ENCODE peak calls at places on chromosomes 2 and 18, in four cellular contexts. Y is H1, R is pancreas, B is HepG2. C is an unnamed sample.

GRCh38 chr18:12906119-12906518 is 22.1 kb upstream of the PTPN2 start:
- DNase-seq in Y (no peak), R (no peak), B (no peak), C (no peak)

GRCh38 chr18:53380063-53380639 is 844.3 kb downstream of the MBD2 start:
- DNase-seq in R (no peak), Y (no peak), B (peak; percentile 7), C (peak; percentile 46)

GRCh38 chr2:44267269-44268258 is 7.7 kb upstream of the SLC3A1 start:
- DNase-seq in R (no peak), Y (no peak), B (no peak), C (peak; percentile 51)

GRCh38 chr2:134736167-134736885 is 17.5 kb upstream of the TMEM163 start:
- DNase-seq in Y (no peak), B (no peak), R (no peak), C (no peak)

GRCh38 chr2:100813527-100813926 is 6.4 kb upstream of the NPAS2 start:
- DNase-seq in R (no peak), Y (no peak), B (no peak), C (peak; percentile 13)

GRCh38 chr2:144376926-144377325 is 143.0 kb downstream of the ZEB2 start:
- DNase-seq in R (no peak), Y (no peak), B (no peak), C (peak; percentile 42)

GRCh38 chr18:11880586-11881304 is 27.4 kb downstream of the MPPE1 start:
- DNase-seq in R (no peak), Y (no peak), B (no peak), C (peak; percentile 49)

GRCh38 chr18:27057459-27058302 is 127.4 kb downstream of the CHST9 start:
- DNase-seq in B (peak; percentile 65), R (no peak), Y (no peak), C (no peak)

GRCh38 chr2:54899576-54900200 is 150.6 kb downstream of the RTN4 start:
- DNase-seq in B (peak; percentile 55), R (no peak), Y (no peak), C (peak; percentile 59)

GRCh38 chr2:45494275-45494977 is 116.6 kb downstream of the SRBD1 start:
- DNase-seq in R (no peak), B (peak; percentile 64), Y (no peak), C (peak; percentile 88)

GRCh38 chr2:70922591-70923234 is 13.0 kb upstream of the ATP6V1B1 start:
- DNase-seq in Y (no peak), B (no peak), R (no peak), C (no peak)

GRCh38 chr18:42310956-42311355 is 355.9 kb downstream of the PIK3C3 start:
- DNase-seq in Y (no peak), R (no peak), B (no peak), C (peak; percentile 36)

GRCh38 chr2:12493031-12493513 is 223.7 kb upstream of the TRIB2 start:
- DNase-seq in Y (no peak), R (no peak), B (no peak), C (peak; percentile 96)

GRCh38 chr18:30886998-30887397 is 155.5 kb downstream of the DSC3 start:
- DNase-seq in B (no peak), R (no peak), Y (no peak), C (no peak)

GRCh38 chr2:210663574-210663973 is 107.2 kb downstream of the CPS1 start:
- DNase-seq in Y (no peak), R (no peak), B (peak; percentile 18), C (peak; percentile 34)

GRCh38 chr18:31497711-31498449 is at the start of gene DSG2:
- DNase-seq in B (peak; percentile 43), R (peak; percentile 92), Y (peak; percentile 91), C (peak; percentile 78)

GRCh38 chr2:80050246-80050645 is 254.3 kb downstream of the LRRTM1 start:
- DNase-seq in B (no peak), R (no peak), Y (no peak), C (no peak)

GRCh38 chr2:85019121-85019520 is 48.2 kb downstream of the KCMF1 start:
- DNase-seq in B (peak; percentile 88), R (no peak), Y (no peak), C (no peak)

GRCh38 chr2:85012855-85013254 is 41.9 kb downstream of the KCMF1 start:
- DNase-seq in B (no peak), Y (no peak), R (no peak), C (no peak)

GRCh38 chr2:85018049-85018447 is 47.1 kb downstream of the KCMF1 start:
- DNase-seq in Y (no peak), R (no peak), B (no peak), C (no peak)

GRCh38 chr2:85015653-85016360 is 44.8 kb downstream of the KCMF1 start:
- DNase-seq in R (no peak), Y (no peak), B (no peak), C (no peak)

DNA sequence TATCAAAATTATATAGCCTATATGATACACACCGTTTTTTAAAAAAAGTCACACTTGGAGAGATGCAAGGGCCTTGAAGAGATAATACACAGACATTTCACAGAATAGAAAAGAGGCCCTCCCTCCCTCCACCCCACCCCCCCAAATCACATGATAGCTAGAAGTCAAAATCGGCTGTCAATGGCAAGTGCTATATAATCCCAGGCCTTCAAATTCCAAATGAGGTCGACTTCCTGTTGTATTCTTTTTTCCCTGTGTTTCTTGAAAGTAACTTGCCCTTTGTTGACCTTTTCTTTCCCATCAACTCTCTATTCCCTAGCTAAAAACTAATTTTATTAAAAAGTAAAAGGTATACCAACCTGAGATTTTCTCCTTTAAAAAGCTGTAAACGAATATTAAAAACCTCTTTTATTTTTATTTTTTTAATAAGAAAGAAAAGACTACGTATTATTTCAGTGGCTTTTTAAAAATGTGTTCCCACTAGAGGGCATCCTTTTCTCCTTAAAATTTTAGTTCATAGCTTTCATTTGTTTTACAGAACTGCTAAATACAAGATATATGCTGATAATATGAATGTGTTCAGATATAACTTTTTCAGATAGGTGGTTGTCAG is 46.6 kb downstream of the KCMF1 start:
- DNase-seq in R (no peak), B (no peak), Y (no peak), C (no peak)
- TF ChIP-seq CTCF in R (peak; percentile 8), B (peak; percentile 17), Y (peak; percentile 15), C (peak; percentile 48)

DNA sequence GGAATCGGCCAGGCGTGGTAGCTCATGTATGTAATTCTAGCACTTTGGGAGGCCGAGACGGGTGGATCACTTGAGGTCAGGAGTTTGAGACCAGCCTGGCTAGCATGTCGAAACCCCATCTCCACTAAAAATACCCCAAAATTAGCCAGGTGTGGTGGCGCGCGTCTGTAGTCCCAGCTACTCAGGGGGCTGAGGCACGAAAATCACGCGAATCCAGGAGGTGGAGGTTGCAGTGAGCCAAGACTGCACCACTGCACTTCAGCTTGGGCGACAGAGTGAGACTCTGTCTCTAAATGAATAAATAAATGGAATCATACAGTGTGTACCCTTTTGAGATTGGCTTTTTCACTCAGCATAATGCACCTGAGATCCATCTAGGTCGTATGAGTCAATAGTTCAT is 19.4 kb upstream of the TTC39C start:
- DNase-seq in B (no peak), R (no peak), Y (no peak), C (no peak)
- H3K4me1 ChIP-seq in B (peaks cover 18% of the 10 kb centered on the region), R (no peaks in the 10 kb centered on the region), Y (no peaks in the 10 kb centered on the region), C (no peaks in the 10 kb centered on the region)

GRCh38 chr2:32357545-32358482 is 991 bp downstream of the BIRC6 start:
- DNase-seq in R (peak; percentile 66), Y (peak; percentile 71), B (peak; percentile 35), C (peak; percentile 53)
- H3K36me3 ChIP-seq in R (no peaks in the 10 kb centered on the region), Y (no peaks in the 10 kb centered on the region), B (no peaks in the 10 kb centered on the region), C (no peaks in the 10 kb centered on the region)

GRCh38 chr18:5515007-5515744 is 28.6 kb downstream of the EPB41L3 start:
- DNase-seq in R (no peak), B (no peak), Y (no peak), C (peak; percentile 46)
- TF ChIP-seq CTCF in R (no peak), B (no peak), Y (no peak), C (no peak)

GRCh38 chr2:237618449-237618848 is 8.9 kb upstream of the LRRFIP1 start:
- DNase-seq in R (no peak), B (no peak), Y (no peak), C (no peak)
- H3K4me1 ChIP-seq in R (no peaks in the 10 kb centered on the region), B (peaks cover 35% of the 10 kb centered on the region), Y (peaks cover 21% of the 10 kb centered on the region), C (peaks cover 39% of the 10 kb centered on the region)

GRCh38 chr2:74367789-74368188 is 12.3 kb downstream of the DCTN1 start:
- DNase-seq in B (no peak), Y (no peak), R (no peak), C (no peak)
- H3K36me3 ChIP-seq in B (peaks cover 71% of the 10 kb centered on the region), Y (peaks cover 79% of the 10 kb centered on the region), R (peaks cover 55% of the 10 kb centered on the region), C (peaks cover 71% of the 10 kb centered on the region)

GRCh38 chr2:193446967-193447366 is 1252.2 kb upstream of the TMEFF2 start:
- DNase-seq in R (no peak), B (no peak), Y (no peak), C (no peak)
- TF ChIP-seq CTCF in R (no peak), B (no peak), Y (no peak), C (no peak)

DNA sequence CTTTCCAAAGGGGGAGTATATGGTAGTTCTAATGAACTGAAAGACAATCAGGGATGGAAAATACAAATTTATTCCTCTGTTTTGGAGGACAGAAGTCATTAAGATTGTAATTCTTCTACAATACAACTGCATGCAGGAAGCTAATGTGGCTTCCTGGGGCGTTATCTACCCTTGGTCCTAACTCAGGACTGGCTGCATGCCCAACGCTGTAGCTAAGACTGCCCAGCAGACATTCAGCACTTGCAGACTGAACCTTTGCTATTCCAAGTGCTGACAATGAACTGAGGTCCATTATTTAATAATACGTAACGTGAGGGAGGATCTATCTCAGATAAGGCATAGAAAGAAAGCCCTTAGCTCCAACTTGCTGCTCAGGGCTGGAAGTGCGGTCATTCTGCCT is 53.2 kb downstream of the ZAP70 start:
- DNase-seq in Y (no peak), B (no peak), R (no peak), C (no peak)
- H3K4me1 ChIP-seq in Y (no peaks in the 10 kb centered on the region), B (no peaks in the 10 kb centered on the region), R (no peaks in the 10 kb centered on the region), C (peaks cover 29% of the 10 kb centered on the region)

GRCh38 chr2:42104621-42105020 is 56.8 kb downstream of the PKDCC start:
- DNase-seq in R (no peak), B (no peak), Y (no peak), C (no peak)
- H3K36me3 ChIP-seq in R (no peaks in the 10 kb centered on the region), B (no peaks in the 10 kb centered on the region), Y (no peaks in the 10 kb centered on the region), C (no peaks in the 10 kb centered on the region)

DNA sequence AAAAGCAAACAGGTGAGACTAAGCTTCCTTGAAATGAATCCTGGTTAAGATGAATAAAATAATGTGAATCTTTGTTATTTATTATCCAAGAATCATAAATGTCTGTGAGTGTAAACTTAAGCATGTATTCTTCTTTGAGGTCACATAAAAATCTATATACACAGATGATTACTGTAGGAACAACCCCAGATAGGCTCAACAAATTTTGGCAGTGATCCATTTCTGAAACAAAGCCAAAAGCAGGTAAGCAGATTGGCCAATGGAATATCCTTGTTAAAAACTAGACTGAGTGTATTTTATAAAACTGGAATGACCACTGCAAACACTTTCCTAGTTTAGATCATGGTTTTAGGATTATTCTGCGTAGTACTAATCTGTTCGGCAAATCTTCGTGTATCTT is 11.3 kb downstream of the SCYGR5 start:
- DNase-seq in B (no peak), R (no peak), Y (no peak), C (no peak)
- TF ChIP-seq CTCF in B (no peak), R (no peak), Y (no peak), C (no peak)

C was measured in cardiac muscle cell.